ENCODE peak calls at places on chromosomes 11 and 22, in ten cellular contexts. One of them, this sample, is unnamed.

GRCh38 chr11:124717786-124718634 is 21.7 kb upstream of the NRGN start:
- DNase-seq in T-helper 1 cell: peak
- DNase-seq in stimulated activated CD4-positive, alpha-beta T cell treated with anti-CD3 and anti-CD28 coated beads, Interleukin-12 subunit alpha, Interleukin-12 subunit beta, amount 100 ng/mL, for 4 hours: no peak
- DNase-seq in left cardiac atrium: peak
- DNase-seq in GDM1: no peak
- DNase-seq in A549: no peak
- DNase-seq in lower leg skin: no peak
- DNase-seq in AG10803: no peak
- DNase-seq in mucosa of descending colon: no peak
- DNase-seq in HepG2: peak
- DNase-seq in this sample: no peak

GRCh38 chr11:3220521-3221407 is 2.2 kb upstream of the MRGPRG start:
- DNase-seq in T-helper 1 cell: no peak
- DNase-seq in stimulated activated CD4-positive, alpha-beta T cell treated with anti-CD3 and anti-CD28 coated beads, Interleukin-12 subunit alpha, Interleukin-12 subunit beta, amount 100 ng/mL, for 4 hours: no peak
- DNase-seq in left cardiac atrium: peak
- DNase-seq in GDM1: no peak
- DNase-seq in A549: no peak
- DNase-seq in lower leg skin: peak
- DNase-seq in AG10803: no peak
- DNase-seq in mucosa of descending colon: peak
- DNase-seq in HepG2: no peak
- DNase-seq in this sample: peak

GRCh38 chr11:134332189-134332631 is 422 bp downstream of the GLB1L2 start:
- DNase-seq in T-helper 1 cell: no peak
- DNase-seq in stimulated activated CD4-positive, alpha-beta T cell treated with anti-CD3 and anti-CD28 coated beads, Interleukin-12 subunit alpha, Interleukin-12 subunit beta, amount 100 ng/mL, for 4 hours: peak
- DNase-seq in left cardiac atrium: no peak
- DNase-seq in GDM1: no peak
- DNase-seq in A549: no peak
- DNase-seq in lower leg skin: peak
- DNase-seq in AG10803: no peak
- DNase-seq in mucosa of descending colon: no peak
- DNase-seq in HepG2: no peak
- DNase-seq in this sample: no peak

GRCh38 chr22:17552737-17553136 is 10.6 kb upstream of the SLC25A18 start:
- DNase-seq in T-helper 1 cell: no peak
- DNase-seq in stimulated activated CD4-positive, alpha-beta T cell treated with anti-CD3 and anti-CD28 coated beads, Interleukin-12 subunit alpha, Interleukin-12 subunit beta, amount 100 ng/mL, for 4 hours: no peak
- DNase-seq in left cardiac atrium: peak
- DNase-seq in GDM1: no peak
- DNase-seq in A549: no peak
- DNase-seq in lower leg skin: peak
- DNase-seq in AG10803: no peak
- DNase-seq in mucosa of descending colon: no peak
- DNase-seq in HepG2: no peak
- DNase-seq in this sample: no peak

GRCh38 chr11:73414977-73415492 is 38.8 kb downstream of the RELT start:
- DNase-seq in T-helper 1 cell: no peak
- DNase-seq in stimulated activated CD4-positive, alpha-beta T cell treated with anti-CD3 and anti-CD28 coated beads, Interleukin-12 subunit alpha, Interleukin-12 subunit beta, amount 100 ng/mL, for 4 hours: no peak
- DNase-seq in left cardiac atrium: no peak
- DNase-seq in GDM1: no peak
- DNase-seq in A549: no peak
- DNase-seq in lower leg skin: no peak
- DNase-seq in AG10803: peak
- DNase-seq in mucosa of descending colon: no peak
- DNase-seq in HepG2: no peak
- DNase-seq in this sample: no peak

GRCh38 chr11:87143663-87144062 is 105.9 kb downstream of the TMEM135 start:
- DNase-seq in T-helper 1 cell: no peak
- DNase-seq in stimulated activated CD4-positive, alpha-beta T cell treated with anti-CD3 and anti-CD28 coated beads, Interleukin-12 subunit alpha, Interleukin-12 subunit beta, amount 100 ng/mL, for 4 hours: no peak
- DNase-seq in left cardiac atrium: no peak
- DNase-seq in GDM1: no peak
- DNase-seq in A549: no peak
- DNase-seq in lower leg skin: no peak
- DNase-seq in AG10803: no peak
- DNase-seq in mucosa of descending colon: no peak
- DNase-seq in HepG2: no peak
- DNase-seq in this sample: no peak

GRCh38 chr11:65574963-65575567 is 788 bp upstream of the EHBP1L1 start:
- DNase-seq in T-helper 1 cell: no peak
- DNase-seq in stimulated activated CD4-positive, alpha-beta T cell treated with anti-CD3 and anti-CD28 coated beads, Interleukin-12 subunit alpha, Interleukin-12 subunit beta, amount 100 ng/mL, for 4 hours: no peak
- DNase-seq in left cardiac atrium: no peak
- DNase-seq in GDM1: no peak
- DNase-seq in A549: no peak
- DNase-seq in lower leg skin: no peak
- DNase-seq in AG10803: no peak
- DNase-seq in mucosa of descending colon: peak
- DNase-seq in HepG2: no peak
- DNase-seq in this sample: no peak

GRCh38 chr11:94020777-94021615 is at the start of gene HEPHL1:
- DNase-seq in T-helper 1 cell: no peak
- DNase-seq in stimulated activated CD4-positive, alpha-beta T cell treated with anti-CD3 and anti-CD28 coated beads, Interleukin-12 subunit alpha, Interleukin-12 subunit beta, amount 100 ng/mL, for 4 hours: no peak
- DNase-seq in left cardiac atrium: no peak
- DNase-seq in GDM1: no peak
- DNase-seq in A549: no peak
- DNase-seq in lower leg skin: no peak
- DNase-seq in AG10803: no peak
- DNase-seq in mucosa of descending colon: no peak
- DNase-seq in HepG2: no peak
- DNase-seq in this sample: no peak

GRCh38 chr11:37371346-37371970 is 773.4 kb upstream of the RAG2 start:
- DNase-seq in T-helper 1 cell: no peak
- DNase-seq in stimulated activated CD4-positive, alpha-beta T cell treated with anti-CD3 and anti-CD28 coated beads, Interleukin-12 subunit alpha, Interleukin-12 subunit beta, amount 100 ng/mL, for 4 hours: no peak
- DNase-seq in left cardiac atrium: no peak
- DNase-seq in GDM1: no peak
- DNase-seq in A549: no peak
- DNase-seq in lower leg skin: no peak
- DNase-seq in AG10803: no peak
- DNase-seq in mucosa of descending colon: no peak
- DNase-seq in HepG2: no peak
- DNase-seq in this sample: no peak

GRCh38 chr11:38323961-38324761 is 1726.1 kb upstream of the RAG2 start:
- DNase-seq in T-helper 1 cell: no peak
- DNase-seq in stimulated activated CD4-positive, alpha-beta T cell treated with anti-CD3 and anti-CD28 coated beads, Interleukin-12 subunit alpha, Interleukin-12 subunit beta, amount 100 ng/mL, for 4 hours: no peak
- DNase-seq in left cardiac atrium: no peak
- DNase-seq in GDM1: no peak
- DNase-seq in A549: no peak
- DNase-seq in lower leg skin: no peak
- DNase-seq in AG10803: no peak
- DNase-seq in mucosa of descending colon: no peak
- DNase-seq in HepG2: no peak
- DNase-seq in this sample: no peak

GRCh38 chr11:116421529-116422185 is 351.1 kb downstream of the BUD13 start:
- DNase-seq in T-helper 1 cell: no peak
- DNase-seq in stimulated activated CD4-positive, alpha-beta T cell treated with anti-CD3 and anti-CD28 coated beads, Interleukin-12 subunit alpha, Interleukin-12 subunit beta, amount 100 ng/mL, for 4 hours: no peak
- DNase-seq in left cardiac atrium: no peak
- DNase-seq in GDM1: no peak
- DNase-seq in A549: no peak
- DNase-seq in lower leg skin: no peak
- DNase-seq in AG10803: no peak
- DNase-seq in mucosa of descending colon: no peak
- DNase-seq in HepG2: no peak
- DNase-seq in this sample: no peak

GRCh38 chr11:35711173-35711910 is 48.8 kb downstream of the TRIM44 start:
- DNase-seq in T-helper 1 cell: no peak
- DNase-seq in stimulated activated CD4-positive, alpha-beta T cell treated with anti-CD3 and anti-CD28 coated beads, Interleukin-12 subunit alpha, Interleukin-12 subunit beta, amount 100 ng/mL, for 4 hours: no peak
- DNase-seq in left cardiac atrium: no peak
- DNase-seq in GDM1: no peak
- DNase-seq in A549: no peak
- DNase-seq in lower leg skin: no peak
- DNase-seq in AG10803: no peak
- DNase-seq in mucosa of descending colon: no peak
- DNase-seq in HepG2: no peak
- DNase-seq in this sample: no peak

GRCh38 chr11:83543918-83544491 is 257.8 kb upstream of the CCDC90B start:
- DNase-seq in T-helper 1 cell: no peak
- DNase-seq in stimulated activated CD4-positive, alpha-beta T cell treated with anti-CD3 and anti-CD28 coated beads, Interleukin-12 subunit alpha, Interleukin-12 subunit beta, amount 100 ng/mL, for 4 hours: no peak
- DNase-seq in left cardiac atrium: no peak
- DNase-seq in GDM1: no peak
- DNase-seq in A549: no peak
- DNase-seq in lower leg skin: no peak
- DNase-seq in AG10803: no peak
- DNase-seq in mucosa of descending colon: no peak
- DNase-seq in HepG2: no peak
- DNase-seq in this sample: no peak

GRCh38 chr11:40290031-40290650 is 1169.3 kb downstream of the LRRC4C start:
- DNase-seq in T-helper 1 cell: no peak
- DNase-seq in stimulated activated CD4-positive, alpha-beta T cell treated with anti-CD3 and anti-CD28 coated beads, Interleukin-12 subunit alpha, Interleukin-12 subunit beta, amount 100 ng/mL, for 4 hours: no peak
- DNase-seq in left cardiac atrium: no peak
- DNase-seq in GDM1: no peak
- DNase-seq in A549: no peak
- DNase-seq in lower leg skin: no peak
- DNase-seq in AG10803: no peak
- DNase-seq in mucosa of descending colon: no peak
- DNase-seq in HepG2: no peak
- DNase-seq in this sample: no peak

GRCh38 chr11:75347781-75348613 is 3.5 kb downstream of the ARRB1 start:
- DNase-seq in T-helper 1 cell: no peak
- DNase-seq in stimulated activated CD4-positive, alpha-beta T cell treated with anti-CD3 and anti-CD28 coated beads, Interleukin-12 subunit alpha, Interleukin-12 subunit beta, amount 100 ng/mL, for 4 hours: no peak
- DNase-seq in left cardiac atrium: peak
- DNase-seq in GDM1: no peak
- DNase-seq in A549: no peak
- DNase-seq in lower leg skin: no peak
- DNase-seq in AG10803: peak
- DNase-seq in mucosa of descending colon: no peak
- DNase-seq in HepG2: peak
- DNase-seq in this sample: no peak

GRCh38 chr11:64060861-64061444 is 25.2 kb downstream of the FLRT1 start:
- DNase-seq in T-helper 1 cell: no peak
- DNase-seq in stimulated activated CD4-positive, alpha-beta T cell treated with anti-CD3 and anti-CD28 coated beads, Interleukin-12 subunit alpha, Interleukin-12 subunit beta, amount 100 ng/mL, for 4 hours: peak
- DNase-seq in left cardiac atrium: peak
- DNase-seq in GDM1: no peak
- DNase-seq in A549: peak
- DNase-seq in lower leg skin: no peak
- DNase-seq in AG10803: peak
- DNase-seq in mucosa of descending colon: no peak
- DNase-seq in HepG2: no peak
- DNase-seq in this sample: no peak